ENCODE peak calls at places on chromosomes 6 and 20, in eight cellular contexts. A is fibroblast of the conjunctiva, M is brain microvascular endothelial cell, J is coronary artery, Y is body of pancreas, H is BJ, G is fibroblast of lung, Z is COR-L47. F is an unnamed sample.

GRCh38 chr6:113873043-113873667 is 16.0 kb downstream of the MARCKS start:
- DNase-seq in G (no peak), A (no peak), Z (no peak), H (no peak), Y (peak), M (no peak), J (no peak), F (no peak)

GRCh38 chr6:131640100-131640499 is 3.0 kb downstream of the ENPP3 start:
- DNase-seq in Y (no peak), J (no peak), G (no peak), Z (no peak), M (no peak), A (no peak), H (no peak), F (no peak)

GRCh38 chr6:83615025-83615999 is 93.6 kb downstream of the SNAP91 start:
- DNase-seq in M (peak), A (peak), Z (peak), J (no peak), H (no peak), G (peak), Y (no peak), F (peak)

GRCh38 chr6:89952696-89953095 is 58.4 kb downstream of the GJA10 start:
- DNase-seq in Y (no peak), Z (peak), M (peak), A (peak), H (peak), J (no peak), G (peak), F (peak)

GRCh38 chr6:105839266-105839665 is 246.9 kb upstream of the PRDM1 start:
- DNase-seq in J (no peak), A (no peak), Z (no peak), Y (no peak), H (no peak), M (no peak), G (peak), F (no peak)

GRCh38 chr6:337782-338464 is 45.6 kb downstream of the DUSP22 start:
- DNase-seq in A (no peak), G (no peak), M (no peak), H (no peak), Z (no peak), Y (no peak), J (no peak), F (no peak)

GRCh38 chr6:32070814-32071466 is 32.7 kb downstream of the CYP21A2 start:
- DNase-seq in Z (no peak), G (no peak), A (no peak), J (no peak), H (no peak), M (no peak), Y (peak), F (no peak)

GRCh38 chr20:32495949-32496348 is 89.2 kb downstream of the NOL4L start:
- DNase-seq in Y (no peak), H (no peak), A (no peak), G (no peak), M (no peak), J (no peak), Z (no peak), F (no peak)

GRCh38 chr20:35615667-35616464 is at the start of gene SPAG4:
- DNase-seq in Y (peak), M (peak), H (no peak), Z (peak), A (peak), G (peak), J (peak), F (peak)

GRCh38 chr6:132133734-132134490 is 182.7 kb upstream of the CCN2 start:
- DNase-seq in M (peak), J (no peak), Y (no peak), G (peak), H (no peak), Z (no peak), A (no peak), F (no peak)

GRCh38 chr6:113645576-113645970 is 211.6 kb upstream of the MARCKS start:
- DNase-seq in J (no peak), A (no peak), Y (peak), H (peak), G (peak), Z (no peak), M (peak), F (peak)

GRCh38 chr6:36127462-36128016 is 2.8 kb upstream of the MAPK13 start:
- DNase-seq in H (peak), J (no peak), Y (peak), A (peak), M (peak), G (peak), Z (no peak), F (no peak)

GRCh38 chr6:92446052-92446451 is 973.3 kb downstream of the EPHA7 start:
- DNase-seq in M (no peak), Z (no peak), J (no peak), G (no peak), A (no peak), H (no peak), Y (no peak), F (no peak)

GRCh38 chr6:53353624-53354023 is 4.9 kb upstream of the ELOVL5 start:
- DNase-seq in A (no peak), M (no peak), H (no peak), J (no peak), Y (no peak), G (no peak), Z (no peak), F (no peak)

GRCh38 chr6:111601875-111602274 is 3.8 kb downstream of the TRAF3IP2 start:
- DNase-seq in M (no peak), H (peak), Z (no peak), G (peak), J (no peak), A (peak), Y (peak), F (peak)

GRCh38 chr6:156563710-156564109 is 213.5 kb upstream of the ARID1B start:
- DNase-seq in A (no peak), H (no peak), G (no peak), J (no peak), Z (peak), M (no peak), Y (no peak), F (no peak)

GRCh38 chr6:148758492-148758891 is 11.7 kb downstream of the UST start:
- DNase-seq in H (no peak), Y (no peak), Z (no peak), M (no peak), G (no peak), J (no peak), A (no peak), F (no peak)